ENCODE peak calls at places on chromosomes 16 and 17, in five cellular contexts. L is pons, M is NCI-H1048, V is Caki2, N is NCI-H2171 treated with DMSO at 0.1 percent for 48 hours. E is an unnamed sample.

GRCh38 chr17:21573961-21574610 is 118.2 kb upstream of the KCNJ18 start:
- DNase-seq in L (peak), N (no peak), M (no peak), V (no peak), E (no peak)

GRCh38 chr16:53732296-53732929 is 28.5 kb downstream of the FTO start:
- DNase-seq in V (peak), L (no peak), M (no peak), N (no peak), E (no peak)

GRCh38 chr17:14211778-14212177 is 24.9 kb downstream of the CDRT15 start:
- DNase-seq in M (no peak), V (no peak), L (no peak), N (no peak), E (no peak)

GRCh38 chr17:82205720-82206508 is 6.7 kb downstream of the CCDC57 start:
- DNase-seq in N (peak), V (peak), L (peak), M (peak), E (no peak)

GRCh38 chr16:23514381-23515152 is 4.3 kb upstream of the GGA2 start:
- DNase-seq in L (no peak), N (no peak), V (no peak), M (no peak), E (no peak)

GRCh38 chr16:22161999-22162657 is at the start of gene SDR42E2:
- DNase-seq in N (peak), L (no peak), M (no peak), V (peak), E (no peak)

GRCh38 chr16:11977206-11978041 is 890 bp downstream of the SNX29 start:
- DNase-seq in V (peak), M (no peak), L (peak), N (no peak), E (no peak)

GRCh38 chr16:55012362-55012761 is 81.7 kb downstream of the IRX5 start:
- DNase-seq in N (no peak), M (no peak), V (no peak), L (no peak), E (no peak)

GRCh38 chr16:16151315-16151714 is 72.0 kb downstream of the ABCC6 start:
- DNase-seq in N (no peak), M (no peak), V (peak), L (no peak), E (no peak)

GRCh38 chr16:88638323-88639230 is at the start of gene IL17C:
- DNase-seq in M (no peak), N (peak), L (no peak), V (no peak), E (no peak)

GRCh38 chr17:6948562-6948961 is 47.3 kb upstream of the ALOX12 start:
- DNase-seq in M (no peak), V (no peak), N (no peak), L (no peak), E (no peak)

GRCh38 chr17:68432086-68432864 is 25.0 kb downstream of the WIPI1 start:
- DNase-seq in N (no peak), M (no peak), L (no peak), V (no peak), E (no peak)

GRCh38 chr17:77331161-77331864 is 190.5 kb downstream of the SEC14L1 start:
- DNase-seq in M (peak), N (peak), V (peak), L (peak), E (peak)